ENCODE peak calls at places on chromosomes 3 and 15, in ten cellular contexts. One of them, this sample, is unnamed.

GRCh38 chr15:43150171-43150929 is 17.0 kb downstream of the TMEM62 start:
- DNase-seq in CD4-positive, alpha-beta T cell: no peak
- DNase-seq in stimulated activated CD4-positive, alpha-beta T cell treated with anti-CD3 and anti-CD28 coated beads, TNF-alpha, amount 100 ng/mL, for 4 hours: no peak
- DNase-seq in heart right ventricle: no peak
- DNase-seq in NCI-H69: no peak
- DNase-seq in activated T-helper 2 cell treated with anti-CD3 and anti-CD28 coated beads, Interferon-gamma antibody, Interleukin-2, Interleukin-4, amounts not matched to agents 10 μg/mL and 5 μg/mL and 100 μg/mL, durations not matched to agents 14 hours and 24 hours and 36 hours: no peak
- DNase-seq in sigmoid colon: no peak
- DNase-seq in Ammon's horn: no peak
- DNase-seq in cortex of kidney: no peak
- DNase-seq in frontal cortex: no peak
- DNase-seq in this sample: no peak

GRCh38 chr3:108006077-108006675 is 84.7 kb downstream of the CD47 start:
- DNase-seq in CD4-positive, alpha-beta T cell: no peak
- DNase-seq in stimulated activated CD4-positive, alpha-beta T cell treated with anti-CD3 and anti-CD28 coated beads, TNF-alpha, amount 100 ng/mL, for 4 hours: no peak
- DNase-seq in heart right ventricle: peak; percentile 35
- DNase-seq in NCI-H69: peak; percentile 63
- DNase-seq in activated T-helper 2 cell treated with anti-CD3 and anti-CD28 coated beads, Interferon-gamma antibody, Interleukin-2, Interleukin-4, amounts not matched to agents 10 μg/mL and 5 μg/mL and 100 μg/mL, durations not matched to agents 14 hours and 24 hours and 36 hours: no peak
- DNase-seq in sigmoid colon: no peak
- DNase-seq in Ammon's horn: no peak
- DNase-seq in cortex of kidney: no peak
- DNase-seq in frontal cortex: no peak
- DNase-seq in this sample: no peak

GRCh38 chr15:91894606-91895005 is 41.1 kb downstream of the SLCO3A1 start:
- DNase-seq in CD4-positive, alpha-beta T cell: no peak
- DNase-seq in stimulated activated CD4-positive, alpha-beta T cell treated with anti-CD3 and anti-CD28 coated beads, TNF-alpha, amount 100 ng/mL, for 4 hours: no peak
- DNase-seq in heart right ventricle: no peak
- DNase-seq in NCI-H69: no peak
- DNase-seq in activated T-helper 2 cell treated with anti-CD3 and anti-CD28 coated beads, Interferon-gamma antibody, Interleukin-2, Interleukin-4, amounts not matched to agents 10 μg/mL and 5 μg/mL and 100 μg/mL, durations not matched to agents 14 hours and 24 hours and 36 hours: no peak
- DNase-seq in sigmoid colon: no peak
- DNase-seq in Ammon's horn: no peak
- DNase-seq in cortex of kidney: no peak
- DNase-seq in frontal cortex: no peak
- DNase-seq in this sample: peak; percentile 36

GRCh38 chr3:178479446-178479845 is 56.8 kb upstream of the KCNMB2 start:
- DNase-seq in CD4-positive, alpha-beta T cell: no peak
- DNase-seq in stimulated activated CD4-positive, alpha-beta T cell treated with anti-CD3 and anti-CD28 coated beads, TNF-alpha, amount 100 ng/mL, for 4 hours: no peak
- DNase-seq in heart right ventricle: no peak
- DNase-seq in NCI-H69: no peak
- DNase-seq in activated T-helper 2 cell treated with anti-CD3 and anti-CD28 coated beads, Interferon-gamma antibody, Interleukin-2, Interleukin-4, amounts not matched to agents 10 μg/mL and 5 μg/mL and 100 μg/mL, durations not matched to agents 14 hours and 24 hours and 36 hours: no peak
- DNase-seq in sigmoid colon: no peak
- DNase-seq in Ammon's horn: no peak
- DNase-seq in cortex of kidney: no peak
- DNase-seq in frontal cortex: no peak
- DNase-seq in this sample: no peak

GRCh38 chr3:13021934-13022265 is 51.3 kb downstream of the IQSEC1 start:
- DNase-seq in CD4-positive, alpha-beta T cell: no peak
- DNase-seq in stimulated activated CD4-positive, alpha-beta T cell treated with anti-CD3 and anti-CD28 coated beads, TNF-alpha, amount 100 ng/mL, for 4 hours: no peak
- DNase-seq in heart right ventricle: no peak
- DNase-seq in NCI-H69: no peak
- DNase-seq in activated T-helper 2 cell treated with anti-CD3 and anti-CD28 coated beads, Interferon-gamma antibody, Interleukin-2, Interleukin-4, amounts not matched to agents 10 μg/mL and 5 μg/mL and 100 μg/mL, durations not matched to agents 14 hours and 24 hours and 36 hours: no peak
- DNase-seq in sigmoid colon: no peak
- DNase-seq in Ammon's horn: no peak
- DNase-seq in cortex of kidney: no peak
- DNase-seq in frontal cortex: no peak
- DNase-seq in this sample: no peak

GRCh38 chr3:169169340-169169963 is 494.1 kb downstream of the MECOM start:
- DNase-seq in CD4-positive, alpha-beta T cell: no peak
- DNase-seq in stimulated activated CD4-positive, alpha-beta T cell treated with anti-CD3 and anti-CD28 coated beads, TNF-alpha, amount 100 ng/mL, for 4 hours: no peak
- DNase-seq in heart right ventricle: no peak
- DNase-seq in NCI-H69: no peak
- DNase-seq in activated T-helper 2 cell treated with anti-CD3 and anti-CD28 coated beads, Interferon-gamma antibody, Interleukin-2, Interleukin-4, amounts not matched to agents 10 μg/mL and 5 μg/mL and 100 μg/mL, durations not matched to agents 14 hours and 24 hours and 36 hours: no peak
- DNase-seq in sigmoid colon: no peak
- DNase-seq in Ammon's horn: no peak
- DNase-seq in cortex of kidney: no peak
- DNase-seq in frontal cortex: no peak
- DNase-seq in this sample: no peak

GRCh38 chr3:196513697-196514349 is 1.3 kb downstream of the SMCO1 start:
- DNase-seq in CD4-positive, alpha-beta T cell: no peak
- DNase-seq in stimulated activated CD4-positive, alpha-beta T cell treated with anti-CD3 and anti-CD28 coated beads, TNF-alpha, amount 100 ng/mL, for 4 hours: no peak
- DNase-seq in heart right ventricle: no peak
- DNase-seq in NCI-H69: no peak
- DNase-seq in activated T-helper 2 cell treated with anti-CD3 and anti-CD28 coated beads, Interferon-gamma antibody, Interleukin-2, Interleukin-4, amounts not matched to agents 10 μg/mL and 5 μg/mL and 100 μg/mL, durations not matched to agents 14 hours and 24 hours and 36 hours: no peak
- DNase-seq in sigmoid colon: no peak
- DNase-seq in Ammon's horn: no peak
- DNase-seq in cortex of kidney: no peak
- DNase-seq in frontal cortex: no peak
- DNase-seq in this sample: no peak

GRCh38 chr15:95761742-95762141 is 568.8 kb upstream of the NR2F2 start:
- DNase-seq in CD4-positive, alpha-beta T cell: no peak
- DNase-seq in stimulated activated CD4-positive, alpha-beta T cell treated with anti-CD3 and anti-CD28 coated beads, TNF-alpha, amount 100 ng/mL, for 4 hours: no peak
- DNase-seq in heart right ventricle: peak; percentile 6
- DNase-seq in NCI-H69: no peak
- DNase-seq in activated T-helper 2 cell treated with anti-CD3 and anti-CD28 coated beads, Interferon-gamma antibody, Interleukin-2, Interleukin-4, amounts not matched to agents 10 μg/mL and 5 μg/mL and 100 μg/mL, durations not matched to agents 14 hours and 24 hours and 36 hours: no peak
- DNase-seq in sigmoid colon: no peak
- DNase-seq in Ammon's horn: no peak
- DNase-seq in cortex of kidney: no peak
- DNase-seq in frontal cortex: no peak
- DNase-seq in this sample: peak; percentile 58

GRCh38 chr15:85672338-85673097 is 122.2 kb downstream of the KLHL25 start:
- DNase-seq in CD4-positive, alpha-beta T cell: no peak
- DNase-seq in stimulated activated CD4-positive, alpha-beta T cell treated with anti-CD3 and anti-CD28 coated beads, TNF-alpha, amount 100 ng/mL, for 4 hours: no peak
- DNase-seq in heart right ventricle: no peak
- DNase-seq in NCI-H69: no peak
- DNase-seq in activated T-helper 2 cell treated with anti-CD3 and anti-CD28 coated beads, Interferon-gamma antibody, Interleukin-2, Interleukin-4, amounts not matched to agents 10 μg/mL and 5 μg/mL and 100 μg/mL, durations not matched to agents 14 hours and 24 hours and 36 hours: no peak
- DNase-seq in sigmoid colon: no peak
- DNase-seq in Ammon's horn: no peak
- DNase-seq in cortex of kidney: no peak
- DNase-seq in frontal cortex: no peak
- DNase-seq in this sample: no peak

GRCh38 chr15:58346361-58346760 is 85.4 kb upstream of the LIPC start:
- DNase-seq in CD4-positive, alpha-beta T cell: no peak
- DNase-seq in stimulated activated CD4-positive, alpha-beta T cell treated with anti-CD3 and anti-CD28 coated beads, TNF-alpha, amount 100 ng/mL, for 4 hours: no peak
- DNase-seq in heart right ventricle: no peak
- DNase-seq in NCI-H69: no peak
- DNase-seq in activated T-helper 2 cell treated with anti-CD3 and anti-CD28 coated beads, Interferon-gamma antibody, Interleukin-2, Interleukin-4, amounts not matched to agents 10 μg/mL and 5 μg/mL and 100 μg/mL, durations not matched to agents 14 hours and 24 hours and 36 hours: no peak
- DNase-seq in sigmoid colon: no peak
- DNase-seq in Ammon's horn: no peak
- DNase-seq in cortex of kidney: no peak
- DNase-seq in frontal cortex: no peak
- DNase-seq in this sample: no peak

GRCh38 chr3:128873623-128874022 is 5.8 kb upstream of the ACAD9 start:
- DNase-seq in CD4-positive, alpha-beta T cell: no peak
- DNase-seq in stimulated activated CD4-positive, alpha-beta T cell treated with anti-CD3 and anti-CD28 coated beads, TNF-alpha, amount 100 ng/mL, for 4 hours: no peak
- DNase-seq in heart right ventricle: no peak
- DNase-seq in NCI-H69: no peak
- DNase-seq in activated T-helper 2 cell treated with anti-CD3 and anti-CD28 coated beads, Interferon-gamma antibody, Interleukin-2, Interleukin-4, amounts not matched to agents 10 μg/mL and 5 μg/mL and 100 μg/mL, durations not matched to agents 14 hours and 24 hours and 36 hours: no peak
- DNase-seq in sigmoid colon: no peak
- DNase-seq in Ammon's horn: no peak
- DNase-seq in cortex of kidney: no peak
- DNase-seq in frontal cortex: no peak
- DNase-seq in this sample: no peak

GRCh38 chr3:132435911-132436425 is 18.7 kb downstream of the DNAJC13 start:
- DNase-seq in CD4-positive, alpha-beta T cell: no peak
- DNase-seq in stimulated activated CD4-positive, alpha-beta T cell treated with anti-CD3 and anti-CD28 coated beads, TNF-alpha, amount 100 ng/mL, for 4 hours: no peak
- DNase-seq in heart right ventricle: no peak
- DNase-seq in NCI-H69: no peak
- DNase-seq in activated T-helper 2 cell treated with anti-CD3 and anti-CD28 coated beads, Interferon-gamma antibody, Interleukin-2, Interleukin-4, amounts not matched to agents 10 μg/mL and 5 μg/mL and 100 μg/mL, durations not matched to agents 14 hours and 24 hours and 36 hours: no peak
- DNase-seq in sigmoid colon: no peak
- DNase-seq in Ammon's horn: no peak
- DNase-seq in cortex of kidney: no peak
- DNase-seq in frontal cortex: no peak
- DNase-seq in this sample: no peak

GRCh38 chr3:20637729-20638128 is 451.7 kb upstream of the SGO1 start:
- DNase-seq in CD4-positive, alpha-beta T cell: no peak
- DNase-seq in stimulated activated CD4-positive, alpha-beta T cell treated with anti-CD3 and anti-CD28 coated beads, TNF-alpha, amount 100 ng/mL, for 4 hours: no peak
- DNase-seq in heart right ventricle: no peak
- DNase-seq in NCI-H69: no peak
- DNase-seq in activated T-helper 2 cell treated with anti-CD3 and anti-CD28 coated beads, Interferon-gamma antibody, Interleukin-2, Interleukin-4, amounts not matched to agents 10 μg/mL and 5 μg/mL and 100 μg/mL, durations not matched to agents 14 hours and 24 hours and 36 hours: no peak
- DNase-seq in sigmoid colon: no peak
- DNase-seq in Ammon's horn: no peak
- DNase-seq in cortex of kidney: no peak
- DNase-seq in frontal cortex: no peak
- DNase-seq in this sample: no peak

GRCh38 chr15:90512281-90512680 is 17.4 kb upstream of the CRTC3 start:
- DNase-seq in CD4-positive, alpha-beta T cell: no peak
- DNase-seq in stimulated activated CD4-positive, alpha-beta T cell treated with anti-CD3 and anti-CD28 coated beads, TNF-alpha, amount 100 ng/mL, for 4 hours: no peak
- DNase-seq in heart right ventricle: no peak
- DNase-seq in NCI-H69: no peak
- DNase-seq in activated T-helper 2 cell treated with anti-CD3 and anti-CD28 coated beads, Interferon-gamma antibody, Interleukin-2, Interleukin-4, amounts not matched to agents 10 μg/mL and 5 μg/mL and 100 μg/mL, durations not matched to agents 14 hours and 24 hours and 36 hours: no peak
- DNase-seq in sigmoid colon: no peak
- DNase-seq in Ammon's horn: no peak
- DNase-seq in cortex of kidney: no peak
- DNase-seq in frontal cortex: no peak
- DNase-seq in this sample: no peak

GRCh38 chr3:146152841-146153240 is 8.1 kb downstream of the PLOD2 start:
- DNase-seq in CD4-positive, alpha-beta T cell: no peak
- DNase-seq in stimulated activated CD4-positive, alpha-beta T cell treated with anti-CD3 and anti-CD28 coated beads, TNF-alpha, amount 100 ng/mL, for 4 hours: no peak
- DNase-seq in heart right ventricle: no peak
- DNase-seq in NCI-H69: no peak
- DNase-seq in activated T-helper 2 cell treated with anti-CD3 and anti-CD28 coated beads, Interferon-gamma antibody, Interleukin-2, Interleukin-4, amounts not matched to agents 10 μg/mL and 5 μg/mL and 100 μg/mL, durations not matched to agents 14 hours and 24 hours and 36 hours: no peak
- DNase-seq in sigmoid colon: no peak
- DNase-seq in Ammon's horn: no peak
- DNase-seq in cortex of kidney: no peak
- DNase-seq in frontal cortex: no peak
- DNase-seq in this sample: no peak

GRCh38 chr3:127015282-127016042 is 32.5 kb downstream of the PLXNA1 start:
- DNase-seq in CD4-positive, alpha-beta T cell: no peak
- DNase-seq in stimulated activated CD4-positive, alpha-beta T cell treated with anti-CD3 and anti-CD28 coated beads, TNF-alpha, amount 100 ng/mL, for 4 hours: no peak
- DNase-seq in heart right ventricle: no peak
- DNase-seq in NCI-H69: peak; percentile 33
- DNase-seq in activated T-helper 2 cell treated with anti-CD3 and anti-CD28 coated beads, Interferon-gamma antibody, Interleukin-2, Interleukin-4, amounts not matched to agents 10 μg/mL and 5 μg/mL and 100 μg/mL, durations not matched to agents 14 hours and 24 hours and 36 hours: no peak
- DNase-seq in sigmoid colon: no peak
- DNase-seq in Ammon's horn: no peak
- DNase-seq in cortex of kidney: no peak
- DNase-seq in frontal cortex: peak; percentile 64
- DNase-seq in this sample: peak; percentile 73

GRCh38 chr15:65818927-65819562 is 27.0 kb upstream of the DENND4A start:
- DNase-seq in CD4-positive, alpha-beta T cell: no peak
- DNase-seq in stimulated activated CD4-positive, alpha-beta T cell treated with anti-CD3 and anti-CD28 coated beads, TNF-alpha, amount 100 ng/mL, for 4 hours: no peak
- DNase-seq in heart right ventricle: no peak
- DNase-seq in NCI-H69: no peak
- DNase-seq in activated T-helper 2 cell treated with anti-CD3 and anti-CD28 coated beads, Interferon-gamma antibody, Interleukin-2, Interleukin-4, amounts not matched to agents 10 μg/mL and 5 μg/mL and 100 μg/mL, durations not matched to agents 14 hours and 24 hours and 36 hours: no peak
- DNase-seq in sigmoid colon: no peak
- DNase-seq in Ammon's horn: no peak
- DNase-seq in cortex of kidney: no peak
- DNase-seq in frontal cortex: no peak
- DNase-seq in this sample: no peak

GRCh38 chr15:39286706-39287105 is 294.2 kb upstream of the THBS1 start:
- DNase-seq in CD4-positive, alpha-beta T cell: no peak
- DNase-seq in stimulated activated CD4-positive, alpha-beta T cell treated with anti-CD3 and anti-CD28 coated beads, TNF-alpha, amount 100 ng/mL, for 4 hours: no peak
- DNase-seq in heart right ventricle: no peak
- DNase-seq in NCI-H69: peak; percentile 37
- DNase-seq in activated T-helper 2 cell treated with anti-CD3 and anti-CD28 coated beads, Interferon-gamma antibody, Interleukin-2, Interleukin-4, amounts not matched to agents 10 μg/mL and 5 μg/mL and 100 μg/mL, durations not matched to agents 14 hours and 24 hours and 36 hours: no peak
- DNase-seq in sigmoid colon: no peak
- DNase-seq in Ammon's horn: no peak
- DNase-seq in cortex of kidney: no peak
- DNase-seq in frontal cortex: no peak
- DNase-seq in this sample: no peak

GRCh38 chr15:46312133-46312740 is 677.4 kb downstream of the SQOR start:
- DNase-seq in CD4-positive, alpha-beta T cell: peak; percentile 24
- DNase-seq in stimulated activated CD4-positive, alpha-beta T cell treated with anti-CD3 and anti-CD28 coated beads, TNF-alpha, amount 100 ng/mL, for 4 hours: peak; percentile 14
- DNase-seq in heart right ventricle: peak; percentile 73
- DNase-seq in NCI-H69: peak; percentile 92
- DNase-seq in activated T-helper 2 cell treated with anti-CD3 and anti-CD28 coated beads, Interferon-gamma antibody, Interleukin-2, Interleukin-4, amounts not matched to agents 10 μg/mL and 5 μg/mL and 100 μg/mL, durations not matched to agents 14 hours and 24 hours and 36 hours: peak; percentile 21
- DNase-seq in sigmoid colon: peak; percentile 77
- DNase-seq in Ammon's horn: peak; percentile 84
- DNase-seq in cortex of kidney: no peak
- DNase-seq in frontal cortex: peak; percentile 34
- DNase-seq in this sample: peak; percentile 82

GRCh38 chr3:126133606-126134005 is 46.8 kb downstream of the ALDH1L1 start:
- DNase-seq in CD4-positive, alpha-beta T cell: no peak
- DNase-seq in stimulated activated CD4-positive, alpha-beta T cell treated with anti-CD3 and anti-CD28 coated beads, TNF-alpha, amount 100 ng/mL, for 4 hours: no peak
- DNase-seq in heart right ventricle: peak; percentile 2
- DNase-seq in NCI-H69: no peak
- DNase-seq in activated T-helper 2 cell treated with anti-CD3 and anti-CD28 coated beads, Interferon-gamma antibody, Interleukin-2, Interleukin-4, amounts not matched to agents 10 μg/mL and 5 μg/mL and 100 μg/mL, durations not matched to agents 14 hours and 24 hours and 36 hours: no peak
- DNase-seq in sigmoid colon: peak; percentile 45
- DNase-seq in Ammon's horn: no peak
- DNase-seq in cortex of kidney: no peak
- DNase-seq in frontal cortex: no peak
- DNase-seq in this sample: peak; percentile 40

GRCh38 chr3:119643528-119643927 is 16.9 kb downstream of the POPDC2 start:
- DNase-seq in CD4-positive, alpha-beta T cell: no peak
- DNase-seq in stimulated activated CD4-positive, alpha-beta T cell treated with anti-CD3 and anti-CD28 coated beads, TNF-alpha, amount 100 ng/mL, for 4 hours: no peak
- DNase-seq in heart right ventricle: no peak
- DNase-seq in NCI-H69: no peak
- DNase-seq in activated T-helper 2 cell treated with anti-CD3 and anti-CD28 coated beads, Interferon-gamma antibody, Interleukin-2, Interleukin-4, amounts not matched to agents 10 μg/mL and 5 μg/mL and 100 μg/mL, durations not matched to agents 14 hours and 24 hours and 36 hours: no peak
- DNase-seq in sigmoid colon: no peak
- DNase-seq in Ammon's horn: no peak
- DNase-seq in cortex of kidney: no peak
- DNase-seq in frontal cortex: no peak
- DNase-seq in this sample: no peak

GRCh38 chr3:58167431-58168351 is 43.1 kb downstream of the DNASE1L3 start:
- DNase-seq in CD4-positive, alpha-beta T cell: peak; percentile 46
- DNase-seq in stimulated activated CD4-positive, alpha-beta T cell treated with anti-CD3 and anti-CD28 coated beads, TNF-alpha, amount 100 ng/mL, for 4 hours: no peak
- DNase-seq in heart right ventricle: peak; percentile 79
- DNase-seq in NCI-H69: peak; percentile 29
- DNase-seq in activated T-helper 2 cell treated with anti-CD3 and anti-CD28 coated beads, Interferon-gamma antibody, Interleukin-2, Interleukin-4, amounts not matched to agents 10 μg/mL and 5 μg/mL and 100 μg/mL, durations not matched to agents 14 hours and 24 hours and 36 hours: peak; percentile 47
- DNase-seq in sigmoid colon: peak; percentile 89
- DNase-seq in Ammon's horn: peak; percentile 65
- DNase-seq in cortex of kidney: no peak
- DNase-seq in frontal cortex: peak; percentile 67
- DNase-seq in this sample: peak; percentile 81